ENCODE peak calls at places on chromosome 10, in seven cellular contexts. E, J, F, X, I, T and R are unnamed samples.

GRCh38 chr10:44520651-44521050 is 135.8 kb upstream of the CXCL12 start:
- DNase-seq in E (no peak), J (no peak), F (no peak), X (no peak), I (no peak), T (peak), R (no peak)

GRCh38 chr10:63114031-63114814 is 18.9 kb upstream of the NRBF2 start:
- DNase-seq in E (no peak), J (peak), F (no peak), X (no peak), I (no peak), T (peak), R (peak)

GRCh38 chr10:77904110-77904860 is 22.3 kb downstream of the DLG5 start:
- DNase-seq in E (no peak), J (no peak), F (no peak), X (no peak), I (no peak), T (no peak), R (no peak)

GRCh38 chr10:49367600-49367999 is 28.3 kb downstream of the DRGX start:
- DNase-seq in E (no peak), J (no peak), F (no peak), X (no peak), I (no peak), T (no peak), R (no peak)

GRCh38 chr10:80459047-80459865 is 5.1 kb downstream of the TSPAN14 start:
- DNase-seq in E (no peak), J (peak), F (peak), X (peak), I (peak), T (no peak), R (no peak)

GRCh38 chr10:125878957-125879835 is 1.9 kb downstream of the DHX32 start:
- DNase-seq in E (no peak), J (peak), F (no peak), X (no peak), I (no peak), T (peak), R (peak)

GRCh38 chr10:43781480-43782361 is 133.0 kb upstream of the ZNF32 start:
- DNase-seq in E (no peak), J (no peak), F (no peak), X (no peak), I (no peak), T (no peak), R (no peak)

GRCh38 chr10:72229261-72230251 is 13.5 kb upstream of the ASCC1 start:
- DNase-seq in E (no peak), J (no peak), F (peak), X (no peak), I (no peak), T (no peak), R (no peak)